ENCODE peak calls at places on chromosomes 11 and 22, in four cellular contexts. H is kidney glomerular epithelial cell, N is left ventricle myocardium inferior, I is cardiac fibroblast. Q is an unnamed sample.

GRCh38 chr11:69131644-69132300 is 24.0 kb upstream of the SMIM38 start:
- DNase-seq in N (peak), H (peak), I (peak), Q (peak)

GRCh38 chr11:120403966-120404365 is 67.8 kb downstream of the ARHGEF12 start:
- DNase-seq in I (no peak), N (no peak), H (no peak), Q (no peak)

GRCh38 chr11:73218830-73219215 is 742 bp downstream of the P2RY2 start:
- DNase-seq in H (no peak), N (no peak), I (no peak), Q (no peak)

GRCh38 chr11:1876361-1877063 is 15.2 kb downstream of the PRR33 start:
- DNase-seq in I (peak), N (peak), H (no peak), Q (no peak)

GRCh38 chr11:469684-470667 is 19.9 kb downstream of the PTDSS2 start:
- DNase-seq in N (no peak), H (peak), I (peak), Q (peak)

GRCh38 chr11:102760355-102761035 is 19.9 kb downstream of the MMP10 start:
- DNase-seq in I (peak), N (no peak), H (peak), Q (peak)

GRCh38 chr11:34640050-34640971 is 19.4 kb downstream of the EHF start:
- DNase-seq in N (no peak), I (no peak), H (peak), Q (peak)

GRCh38 chr11:75380716-75381420 is 18.4 kb upstream of the RPS3 start:
- DNase-seq in H (no peak), N (no peak), I (no peak), Q (no peak)

GRCh38 chr22:24758164-24758799 is 16.2 kb downstream of the PIWIL3 start:
- DNase-seq in N (peak), H (no peak), I (peak), Q (peak)

Q was measured in epithelial cell of proximal tubule.